ENCODE peak calls at places on chromosomes 16 and 17, in nine cellular contexts. M, U, S, E, P, K, G, Q and W are unnamed samples.

GRCh38 chr16:17571499-17572093 is 100.8 kb upstream of the XYLT1 start:
- DNase-seq in E (no peak), P (no peak), U (no peak), M (peak), K (no peak), S (no peak), Q (no peak), G (no peak), W (no peak)

GRCh38 chr16:87723224-87723619 is 42.6 kb downstream of the KLHDC4 start:
- DNase-seq in Q (peak), K (peak), P (peak), G (peak), M (no peak), S (peak), U (no peak), E (peak), W (no peak)

GRCh38 chr17:72134560-72135399 is 14.0 kb downstream of the SOX9 start:
- DNase-seq in Q (no peak), M (no peak), S (no peak), G (no peak), E (no peak), K (no peak), P (no peak), U (no peak), W (no peak)

GRCh38 chr16:84922351-84923135 is 88.8 kb downstream of the ZDHHC7 start:
- DNase-seq in G (peak), P (peak), U (no peak), S (no peak), M (no peak), K (peak), Q (peak), E (peak), W (no peak)

GRCh38 chr17:75822119-75822799 is 21.9 kb downstream of the UNC13D start:
- DNase-seq in P (no peak), E (peak), Q (peak), U (no peak), S (no peak), K (no peak), M (no peak), G (no peak), W (no peak)

GRCh38 chr16:74667215-74667765 is 613 bp upstream of the RFWD3 start:
- DNase-seq in P (peak), K (peak), U (no peak), E (peak), M (peak), S (no peak), G (peak), Q (peak), W (peak)

GRCh38 chr17:78808106-78808635 is 26.1 kb upstream of the CYTH1 start:
- DNase-seq in S (no peak), P (no peak), E (no peak), G (no peak), M (no peak), K (no peak), Q (no peak), U (no peak), W (no peak)

GRCh38 chr16:3087243-3087791 is 11.8 kb downstream of the ZSCAN10 start:
- DNase-seq in M (no peak), S (no peak), U (no peak), Q (no peak), P (no peak), E (no peak), K (no peak), G (peak), W (no peak)

GRCh38 chr17:51711581-51711980 is 446.9 kb downstream of the CA10 start:
- DNase-seq in Q (no peak), U (no peak), K (no peak), S (no peak), E (peak), M (no peak), G (no peak), P (no peak), W (no peak)

GRCh38 chr17:81518113-81518784 is 5.7 kb upstream of the ACTG1 start:
- DNase-seq in S (no peak), E (no peak), P (no peak), U (no peak), Q (peak), K (no peak), G (no peak), M (no peak), W (no peak)

GRCh38 chr17:83175551-83176271 is 96.3 kb downstream of the METRNL start:
- DNase-seq in P (no peak), U (no peak), K (no peak), E (no peak), Q (no peak), S (no peak), G (no peak), M (no peak), W (no peak)

GRCh38 chr16:24580665-24581064 is 41.3 kb downstream of the RBBP6 start:
- DNase-seq in M (peak), S (peak), K (no peak), Q (no peak), U (no peak), P (peak), G (peak), E (no peak), W (no peak)

GRCh38 chr16:68954871-68955635 is 111.7 kb downstream of the TANGO6 start:
- DNase-seq in M (no peak), P (no peak), E (no peak), G (no peak), K (no peak), S (no peak), U (no peak), Q (no peak), W (no peak)

GRCh38 chr16:82888616-82889015 is 261.8 kb downstream of the CDH13 start:
- DNase-seq in Q (no peak), M (no peak), K (no peak), S (peak), E (no peak), U (no peak), P (no peak), G (peak), W (no peak)

GRCh38 chr16:35735403-35736251 is 2276.2 kb downstream of the TP53TG3F start:
- DNase-seq in Q (no peak), P (no peak), M (no peak), G (no peak), E (no peak), K (no peak), S (no peak), U (no peak), W (no peak)

GRCh38 chr17:17412331-17412730 is 64.5 kb upstream of the MED9 start:
- DNase-seq in Q (no peak), M (no peak), U (no peak), E (no peak), K (no peak), P (no peak), G (peak), S (no peak), W (no peak)

GRCh38 chr17:60390881-60391418 is 983 bp downstream of the USP32 start:
- DNase-seq in G (peak), E (peak), U (peak), Q (peak), P (peak), M (peak), K (peak), S (no peak), W (no peak)

GRCh38 chr17:81239714-81240555 is 817 bp downstream of the NDUFAF8 start:
- DNase-seq in P (no peak), Q (no peak), K (no peak), U (no peak), M (no peak), S (no peak), G (no peak), E (peak), W (no peak)

GRCh38 chr16:66503030-66503429 is 46.9 kb downstream of the TK2 start:
- DNase-seq in G (no peak), P (peak), M (no peak), K (peak), U (no peak), S (no peak), E (no peak), Q (no peak), W (no peak)

GRCh38 chr16:67084345-67085028 is 25.3 kb upstream of the PHAF1 start:
- DNase-seq in P (no peak), K (no peak), M (no peak), S (no peak), Q (no peak), G (peak), E (peak), U (no peak), W (no peak)

GRCh38 chr16:84166796-84167695 is 19.8 kb downstream of the TAF1C start:
- DNase-seq in G (no peak), P (no peak), K (no peak), S (no peak), M (no peak), Q (no peak), E (no peak), U (no peak), W (no peak)

GRCh38 chr17:67421869-67422273 is 44.8 kb downstream of the PITPNC1 start:
- DNase-seq in Q (peak), K (no peak), E (no peak), M (peak), U (no peak), G (peak), P (no peak), S (peak), W (no peak)

GRCh38 chr17:81513669-81514484 is 1.3 kb upstream of the ACTG1 start:
- DNase-seq in U (no peak), P (peak), K (peak), E (peak), M (peak), Q (peak), S (no peak), G (peak), W (no peak)

GRCh38 chr17:1515640-1516402 is 591 bp downstream of the INPP5K start:
- DNase-seq in K (no peak), G (peak), E (peak), M (peak), S (peak), Q (peak), U (peak), P (peak), W (no peak)

GRCh38 chr17:63442549-63443035 is 3.5 kb downstream of the CYB561 start:
- DNase-seq in U (no peak), G (no peak), E (no peak), Q (no peak), K (no peak), M (no peak), S (no peak), P (no peak), W (no peak)